ENCODE peak calls at places on chromosomes 3 and 15, in eight cellular contexts. S is stimulated activated CD4-positive, alpha-beta T cell treated with anti-CD3 and anti-CD28 coated beads, TNF-alpha, amount 100 ng/mL, for 1 hour; I is stimulated activated naive CD8-positive, alpha-beta T cell treated with anti-CD3 and anti-CD28 coated beads, Interleukin-15, amount 100 ng/mL, for 72 hours; A is glomerular endothelial cell; T is stromal cell of bone marrow; B is NCI-H2081; M is activated T-cell treated with anti-CD3 and anti-CD28 coated beads for 1 hour; R is spleen. Z is an unnamed sample.

GRCh38 chr3:144496116-144496835 is 524.7 kb downstream of the DIPK2A start:
- DNase-seq in S (no peak), I (no peak), A (no peak), T (no peak), B (no peak), M (no peak), R (no peak), Z (no peak)

GRCh38 chr3:153209596-153209995 is 47.6 kb downstream of the RAP2B start:
- DNase-seq in S (no peak), I (no peak), A (no peak), T (no peak), B (no peak), M (no peak), R (peak), Z (no peak)

GRCh38 chr15:78501857-78502256 is 5.5 kb upstream of the HYKK start:
- DNase-seq in S (no peak), I (no peak), A (no peak), T (no peak), B (no peak), M (no peak), R (no peak), Z (no peak)

GRCh38 chr15:57224664-57225063 is 151.6 kb upstream of the CGNL1 start:
- DNase-seq in S (no peak), I (no peak), A (no peak), T (no peak), B (no peak), M (no peak), R (no peak), Z (no peak)

GRCh38 chr3:56854856-56855620 is 53.3 kb upstream of the ARHGEF3 start:
- DNase-seq in S (no peak), I (no peak), A (no peak), T (no peak), B (no peak), M (no peak), R (no peak), Z (no peak)

GRCh38 chr3:63967675-63968611 is 55.4 kb downstream of the PSMD6 start:
- DNase-seq in S (no peak), I (peak), A (no peak), T (peak), B (no peak), M (no peak), R (peak), Z (peak)

GRCh38 chr15:41880156-41880877 is 13.5 kb downstream of the SPTBN5 start:
- DNase-seq in S (no peak), I (no peak), A (no peak), T (no peak), B (no peak), M (no peak), R (peak), Z (no peak)

GRCh38 chr3:121800906-121801305 is 34.0 kb downstream of the IQCB1 start:
- DNase-seq in S (no peak), I (no peak), A (no peak), T (no peak), B (no peak), M (no peak), R (no peak), Z (no peak)

GRCh38 chr15:68503791-68504720 is 72.1 kb upstream of the ITGA11 start:
- DNase-seq in S (no peak), I (no peak), A (no peak), T (no peak), B (no peak), M (no peak), R (no peak), Z (no peak)

GRCh38 chr15:28873585-28874139 is 12.1 kb upstream of the APBA2 start:
- DNase-seq in S (no peak), I (no peak), A (no peak), T (no peak), B (no peak), M (no peak), R (peak), Z (no peak)

GRCh38 chr15:68558318-68559305 is 20.2 kb upstream of the CORO2B start:
- DNase-seq in S (no peak), I (no peak), A (no peak), T (no peak), B (no peak), M (no peak), R (peak), Z (no peak)

GRCh38 chr3:190325923-190326322 is 3.7 kb upstream of the CLDN1 start:
- DNase-seq in S (no peak), I (no peak), A (no peak), T (no peak), B (no peak), M (no peak), R (no peak), Z (no peak)

GRCh38 chr15:60000113-60000823 is 3.8 kb upstream of the FOXB1 start:
- DNase-seq in S (no peak), I (no peak), A (no peak), T (no peak), B (peak), M (no peak), R (no peak), Z (no peak)

GRCh38 chr15:95558131-95558530 is 772.4 kb upstream of the NR2F2 start:
- DNase-seq in S (no peak), I (no peak), A (no peak), T (no peak), B (peak), M (no peak), R (no peak), Z (no peak)

Z was measured in left colon.